ENCODE peak calls at places on chromosomes 1 and 21, in seven cellular contexts. B is stimulated activated CD4-positive, alpha-beta T cell treated with anti-CD3 and anti-CD28 coated beads, Interleukin-1b, Interleukin-23, amount 100 ng/mL, for 24 hours; P is effector CD4-positive, alpha-beta T cell; I is HCEC 1CT; A is NB4; T is progenitor cell of endocrine pancreas; N is kidney. O is an unnamed sample.

GRCh38 chr1:236361909-236362590 is 32.0 kb upstream of the EDARADD start:
- DNase-seq in N (no peak), A (no peak), I (no peak), T (no peak), P (no peak), B (no peak), O (no peak)

GRCh38 chr1:55870076-55870475 is 654.9 kb upstream of the USP24 start:
- DNase-seq in T (no peak), P (no peak), N (no peak), B (no peak), I (peak; percentile 22), A (no peak), O (no peak)

GRCh38 chr1:10389271-10389973 is 9.4 kb upstream of the PGD start:
- DNase-seq in T (no peak), P (no peak), N (no peak), A (peak; percentile 66), I (no peak), B (no peak), O (no peak)

GRCh38 chr1:98940069-98940468 is 64.6 kb downstream of the PLPPR5 start:
- DNase-seq in P (no peak), I (peak; percentile 22), N (no peak), B (no peak), T (no peak), A (peak; percentile 7), O (no peak)

GRCh38 chr1:155038602-155039307 is 5.1 kb downstream of the DCST1 start:
- DNase-seq in A (no peak), T (no peak), N (no peak), B (no peak), I (peak; percentile 41), P (no peak), O (no peak)

GRCh38 chr1:107140703-107141490 is at the start of gene NTNG1:
- DNase-seq in A (no peak), N (peak; percentile 76), B (no peak), I (no peak), T (peak; percentile 14), P (no peak), O (no peak)

GRCh38 chr1:183926978-183927377 is 110.5 kb downstream of the COLGALT2 start:
- DNase-seq in P (no peak), B (no peak), I (no peak), A (no peak), N (no peak), T (no peak), O (no peak)

GRCh38 chr1:31354266-31354665 is 18.6 kb downstream of the FABP3 start:
- DNase-seq in A (no peak), N (no peak), B (no peak), P (no peak), T (no peak), I (peak; percentile 12), O (no peak)

GRCh38 chr1:115771847-115772457 is 3.4 kb upstream of the CASQ2 start:
- DNase-seq in T (peak; percentile 43), I (peak; percentile 84), P (no peak), N (no peak), B (no peak), A (peak; percentile 81), O (peak; percentile 58)

GRCh38 chr1:160239582-160240299 is 22.6 kb downstream of the DCAF8 start:
- DNase-seq in T (no peak), N (no peak), A (no peak), P (no peak), B (no peak), I (no peak), O (no peak)

GRCh38 chr1:207020709-207021107 is 11.8 kb downstream of the C1orf116 start:
- DNase-seq in N (no peak), I (peak; percentile 23), T (no peak), A (peak; percentile 51), P (no peak), B (no peak), O (no peak)

GRCh38 chr1:114315601-114316000 is 161.9 kb upstream of the SYT6 start:
- DNase-seq in A (no peak), T (no peak), B (no peak), N (no peak), P (no peak), I (no peak), O (no peak)

GRCh38 chr21:16633851-16634521 is 878.9 kb upstream of the CXADR start:
- DNase-seq in A (no peak), B (no peak), T (no peak), I (no peak), P (no peak), N (no peak), O (no peak)

GRCh38 chr1:235417101-235417697 is 50.0 kb downstream of the TBCE start:
- DNase-seq in B (peak; percentile 13), A (peak; percentile 72), P (peak; percentile 28), N (no peak), I (peak; percentile 63), T (peak; percentile 47), O (no peak)

GRCh38 chr1:150979723-150980056 is 2.4 kb upstream of the ANXA9 start:
- DNase-seq in B (no peak), P (no peak), N (no peak), I (no peak), A (no peak), T (no peak), O (no peak)

GRCh38 chr1:202274611-202275010 is 67.1 kb downstream of the UBE2T start:
- DNase-seq in B (no peak), T (no peak), I (peak; percentile 34), N (no peak), P (peak; percentile 23), A (peak; percentile 63), O (no peak)

GRCh38 chr1:10637833-10638558 is 158.4 kb downstream of the CASZ1 start:
- DNase-seq in I (no peak), P (no peak), T (no peak), A (no peak), B (no peak), N (no peak), O (no peak)

O was measured in NCI-H1436 treated with DMSO at 0.1 percent for 48 hours.